ENCODE peak calls at places on chromosomes 13 and 19, in four cellular contexts. K is T-helper 1 cell, P is AG04450, Z is left colon. E is an unnamed sample.

GRCh38 chr19:1385816-1386215 is 2.1 kb downstream of the NDUFS7 start:
- DNase-seq in P (no peak), Z (no peak), K (no peak), E (no peak)

GRCh38 chr13:94703271-94703670 is 9.1 kb downstream of the SOX21 start:
- DNase-seq in P (no peak), K (no peak), Z (no peak), E (peak)

GRCh38 chr19:41847351-41848105 is 2.7 kb downstream of the DMRTC2 start:
- DNase-seq in P (no peak), K (no peak), Z (no peak), E (no peak)

GRCh38 chr19:38142176-38143035 is 81.6 kb downstream of the DPF1 start:
- DNase-seq in P (no peak), Z (peak), K (peak), E (peak)

GRCh38 chr13:111388851-111389500 is 68.5 kb downstream of the TEX29 start:
- DNase-seq in Z (no peak), K (no peak), P (no peak), E (no peak)

GRCh38 chr19:28294395-28294794 is 918.6 kb downstream of the UQCRFS1 start:
- DNase-seq in K (no peak), P (no peak), Z (peak), E (no peak)

GRCh38 chr13:52371736-52372247 is 34.2 kb downstream of the THSD1 start:
- DNase-seq in K (no peak), P (no peak), Z (no peak), E (peak)

GRCh38 chr19:38952395-38953165 is 21.8 kb downstream of the MRPS12 start:
- DNase-seq in Z (peak), P (no peak), K (peak), E (peak)

GRCh38 chr19:17542793-17543582 is 12.5 kb upstream of the COLGALT1 start:
- DNase-seq in P (no peak), K (no peak), Z (no peak), E (no peak)

GRCh38 chr19:39038098-39038497 is 5.7 kb upstream of the FBXO27 start:
- DNase-seq in K (no peak), P (no peak), Z (peak), E (peak)

GRCh38 chr19:44640518-44640917 is 3.2 kb upstream of the PVR start:
- DNase-seq in P (no peak), K (no peak), Z (no peak), E (no peak)

GRCh38 chr13:102901615-102902305 is 55.9 kb downstream of the ERCC5 start:
- DNase-seq in P (no peak), K (no peak), Z (no peak), E (no peak)

GRCh38 chr13:92187378-92187989 is 789.1 kb downstream of the GPC5 start:
- DNase-seq in Z (no peak), K (peak), P (no peak), E (peak)

GRCh38 chr13:80239116-80239515 is 101.8 kb downstream of the SPRY2 start:
- DNase-seq in Z (no peak), K (no peak), P (no peak), E (no peak)

GRCh38 chr13:67568205-67568604 is 338.1 kb upstream of the PCDH9 start:
- DNase-seq in Z (no peak), P (no peak), K (no peak), E (no peak)

GRCh38 chr13:54750521-54750920 is 1721.9 kb downstream of the OLFM4 start:
- DNase-seq in Z (no peak), P (no peak), K (no peak), E (peak)

GRCh38 chr19:45591004-45591637 is 6.5 kb upstream of the OPA3 start:
- DNase-seq in P (no peak), Z (peak), K (peak), E (peak)

GRCh38 chr19:35222373-35223005 is 6.0 kb downstream of the FAM187B start:
- DNase-seq in K (no peak), P (no peak), Z (no peak), E (no peak)

GRCh38 chr13:77751513-77752456 is 54.3 kb downstream of the SLAIN1 start:
- DNase-seq in P (peak), K (peak), Z (no peak), E (peak)

GRCh38 chr19:7480222-7480974 is 8.4 kb downstream of the PEX11G start:
- DNase-seq in P (no peak), K (no peak), Z (no peak), E (peak)

GRCh38 chr13:68160466-68160865 is 930.3 kb upstream of the PCDH9 start:
- DNase-seq in Z (no peak), K (no peak), P (no peak), E (no peak)

GRCh38 chr19:53647350-53647749 is 15.6 kb downstream of the DPRX start:
- DNase-seq in Z (no peak), K (no peak), P (no peak), E (no peak)

GRCh38 chr13:76000131-76000530 is 364.0 kb downstream of the LMO7 start:
- DNase-seq in Z (no peak), K (no peak), P (no peak), E (no peak)

GRCh38 chr19:44608391-44608821 is 5.0 kb upstream of the IGSF23 start:
- DNase-seq in K (no peak), P (no peak), Z (peak), E (peak)

GRCh38 chr13:102580552-102581169 is 16.1 kb upstream of the TPP2 start:
- DNase-seq in P (peak), Z (no peak), K (peak), E (peak)

GRCh38 chr13:113209880-113210421 is 538 bp downstream of the CUL4A start:
- DNase-seq in P (no peak), Z (peak), K (peak), E (peak)

GRCh38 chr19:47084879-47085439 is 28.6 kb downstream of the ZC3H4 start:
- DNase-seq in Z (no peak), K (no peak), P (no peak), E (no peak)

GRCh38 chr19:42199440-42200115 is 17.9 kb downstream of the DEDD2 start:
- DNase-seq in P (no peak), Z (peak), K (peak), E (no peak)

GRCh38 chr13:29021311-29021710 is 201.2 kb downstream of the MTUS2 start:
- DNase-seq in K (no peak), Z (no peak), P (no peak), E (no peak)

GRCh38 chr19:1475751-1476437 is 3.1 kb downstream of the C19orf25 start:
- DNase-seq in Z (no peak), P (no peak), K (no peak), E (no peak)

GRCh38 chr19:41548954-41549688 is 26.8 kb upstream of the CEACAM21 start:
- DNase-seq in Z (peak), K (peak), P (no peak), E (peak)

GRCh38 chr19:14004619-14005380 is 1.3 kb downstream of the RFX1 start:
- DNase-seq in Z (peak), P (no peak), K (no peak), E (no peak)